ENCODE peak calls at places on chromosomes 7 and 10, in eight cellular contexts. A, F, X, D, O, G, L and N are unnamed samples.

GRCh38 chr10:96321822-96322221 is 17.6 kb downstream of the DNTT start:
- DNase-seq in A (no peak), F (no peak), X (no peak), D (no peak), O (no peak), G (no peak), L (no peak), N (no peak)

GRCh38 chr10:98458812-98459211 is 12.1 kb upstream of the HPS1 start:
- DNase-seq in A (no peak), F (no peak), X (no peak), D (no peak), O (no peak), G (no peak), L (no peak), N (no peak)

GRCh38 chr10:6987536-6987945 is 407.5 kb upstream of the PRKCQ start:
- DNase-seq in A (peak), F (no peak), X (no peak), D (no peak), O (no peak), G (no peak), L (no peak), N (no peak)

GRCh38 chr7:76063525-76063924 is 15.6 kb downstream of the MDH2 start:
- DNase-seq in A (no peak), F (no peak), X (peak), D (no peak), O (no peak), G (no peak), L (no peak), N (no peak)

GRCh38 chr7:135770139-135770710 is 21.6 kb upstream of the FAM180A start:
- DNase-seq in A (no peak), F (no peak), X (no peak), D (no peak), O (no peak), G (no peak), L (no peak), N (no peak)

GRCh38 chr10:101123815-101124617 is 7.1 kb upstream of the TLX1 start:
- DNase-seq in A (no peak), F (no peak), X (no peak), D (no peak), O (no peak), G (no peak), L (no peak), N (no peak)

GRCh38 chr10:103930449-103930848 is 12.5 kb upstream of the STN1 start:
- DNase-seq in A (no peak), F (no peak), X (no peak), D (no peak), O (no peak), G (no peak), L (no peak), N (no peak)

GRCh38 chr7:134451656-134452055 is 7.2 kb downstream of the AKR1B1 start:
- DNase-seq in A (no peak), F (no peak), X (no peak), D (no peak), O (no peak), G (no peak), L (no peak), N (no peak)

GRCh38 chr10:42896735-42897134 is 114.1 kb downstream of the BMS1 start:
- DNase-seq in A (no peak), F (no peak), X (no peak), D (no peak), O (no peak), G (no peak), L (no peak), N (no peak)

GRCh38 chr7:127911968-127912511 is 119.2 kb downstream of the LRRC4 start:
- DNase-seq in A (no peak), F (no peak), X (peak), D (no peak), O (no peak), G (peak), L (no peak), N (peak)

GRCh38 chr7:129553861-129554530 is 51.7 kb downstream of the SMKR1 start:
- DNase-seq in A (no peak), F (no peak), X (no peak), D (no peak), O (peak), G (no peak), L (peak), N (no peak)

GRCh38 chr7:44655341-44655740 is 48.9 kb downstream of the OGDH start:
- DNase-seq in A (no peak), F (no peak), X (no peak), D (no peak), O (no peak), G (no peak), L (no peak), N (no peak)

GRCh38 chr7:40717242-40717641 is 582.4 kb downstream of the SUGCT start:
- DNase-seq in A (peak), F (no peak), X (no peak), D (peak), O (peak), G (no peak), L (no peak), N (no peak)

GRCh38 chr7:44805950-44806349 is 9.5 kb downstream of the PPIA start:
- DNase-seq in A (no peak), F (no peak), X (no peak), D (no peak), O (no peak), G (no peak), L (no peak), N (no peak)

GRCh38 chr7:151459726-151460473 is 20.0 kb upstream of the CRYGN start:
- DNase-seq in A (peak), F (no peak), X (no peak), D (peak), O (no peak), G (no peak), L (no peak), N (no peak)

GRCh38 chr10:88800152-88801125 is 2.1 kb upstream of the LIPM start:
- DNase-seq in A (no peak), F (no peak), X (no peak), D (no peak), O (no peak), G (no peak), L (no peak), N (no peak)

GRCh38 chr7:101885597-101885955 is 68.2 kb downstream of the CUX1 start:
- DNase-seq in A (no peak), F (no peak), X (no peak), D (no peak), O (no peak), G (no peak), L (no peak), N (no peak)

GRCh38 chr7:18040196-18040595 is 12.6 kb upstream of the PRPS1L1 start:
- DNase-seq in A (no peak), F (no peak), X (no peak), D (no peak), O (no peak), G (no peak), L (no peak), N (no peak)

GRCh38 chr7:135386776-135387175 is 123.1 kb downstream of the CNOT4 start:
- DNase-seq in A (no peak), F (no peak), X (no peak), D (no peak), O (no peak), G (no peak), L (no peak), N (no peak)

GRCh38 chr7:42233939-42234338 is 3.1 kb downstream of the GLI3 start:
- DNase-seq in A (no peak), F (no peak), X (no peak), D (no peak), O (no peak), G (no peak), L (no peak), N (no peak)

GRCh38 chr10:93576888-93577287 is 10.4 kb downstream of the FFAR4 start:
- DNase-seq in A (no peak), F (no peak), X (no peak), D (no peak), O (no peak), G (no peak), L (no peak), N (no peak)

GRCh38 chr7:1619152-1620079 is 49.6 kb upstream of the PSMG3 start:
- DNase-seq in A (no peak), F (no peak), X (peak), D (no peak), O (no peak), G (no peak), L (no peak), N (no peak)

GRCh38 chr10:370222-370825 is 235.1 kb downstream of the ZMYND11 start:
- DNase-seq in A (no peak), F (no peak), X (no peak), D (no peak), O (no peak), G (no peak), L (no peak), N (no peak)

GRCh38 chr10:80515941-80516340 is 21.8 kb upstream of the SH2D4B start:
- DNase-seq in A (no peak), F (no peak), X (no peak), D (no peak), O (no peak), G (no peak), L (no peak), N (no peak)

GRCh38 chr10:77844713-77845454 is 81.7 kb downstream of the DLG5 start:
- DNase-seq in A (no peak), F (no peak), X (no peak), D (peak), O (no peak), G (no peak), L (no peak), N (no peak)

GRCh38 chr7:64874114-64874513 is 29.0 kb upstream of the ZNF273 start:
- DNase-seq in A (no peak), F (no peak), X (no peak), D (no peak), O (no peak), G (no peak), L (no peak), N (no peak)

GRCh38 chr7:41224063-41224763 is 478.7 kb downstream of the INHBA start:
- DNase-seq in A (no peak), F (no peak), X (no peak), D (peak), O (no peak), G (no peak), L (no peak), N (no peak)

GRCh38 chr10:107336061-107336460 is 171.6 kb upstream of the SORCS1 start:
- DNase-seq in A (no peak), F (no peak), X (no peak), D (no peak), O (no peak), G (no peak), L (no peak), N (no peak)

GRCh38 chr7:18087687-18088078 is 60.0 kb upstream of the PRPS1L1 start:
- DNase-seq in A (no peak), F (no peak), X (no peak), D (no peak), O (peak), G (no peak), L (no peak), N (peak)

GRCh38 chr7:75961194-75961593 is 33.2 kb downstream of the TMEM120A start:
- DNase-seq in A (no peak), F (no peak), X (no peak), D (no peak), O (no peak), G (no peak), L (no peak), N (no peak)

GRCh38 chr10:103458720-103459119 is at the start of gene CALHM1:
- DNase-seq in A (no peak), F (no peak), X (peak), D (no peak), O (no peak), G (peak), L (no peak), N (peak)

GRCh38 chr7:44638611-44639557 is 32.5 kb downstream of the OGDH start:
- DNase-seq in A (no peak), F (peak), X (peak), D (no peak), O (no peak), G (peak), L (peak), N (peak)